ENCODE peak calls at places on chromosome X, in five cellular contexts. D, U, K, H and X are unnamed samples.

GRCh38 chrX:8844157-8844556 is 43.0 kb upstream of the FAM9A start:
- DNase-seq in D (no peak), U (no peak), K (no peak), H (no peak), X (no peak)

GRCh38 chrX:29617725-29618124 is 597.6 kb upstream of the MAGEB2 start:
- DNase-seq in D (no peak), U (no peak), K (peak), H (no peak), X (no peak)

GRCh38 chrX:142998447-142999208 is 27.1 kb upstream of the SPANXN4 start:
- DNase-seq in D (no peak), U (no peak), K (peak), H (no peak), X (no peak)

GRCh38 chrX:36198575-36198974 is 279.0 kb downstream of the CFAP47 start:
- DNase-seq in D (no peak), U (no peak), K (no peak), H (no peak), X (no peak)

GRCh38 chrX:30971761-30972603 is 82.9 kb upstream of the TAB3 start:
- DNase-seq in D (peak), U (no peak), K (peak), H (peak), X (peak)

GRCh38 chrX:136211766-136212556 is 39.2 kb downstream of the MAP7D3 start:
- DNase-seq in D (no peak), U (no peak), K (no peak), H (no peak), X (no peak)

GRCh38 chrX:10052906-10053625 is 85.9 kb downstream of the CLDN34 start:
- DNase-seq in D (no peak), U (no peak), K (no peak), H (no peak), X (no peak)

GRCh38 chrX:70132244-70132643 is 1.0 kb upstream of the IGBP1 start:
- DNase-seq in D (no peak), U (no peak), K (peak), H (no peak), X (no peak)

GRCh38 chrX:87397103-87397886 is 120.3 kb upstream of the KLHL4 start:
- DNase-seq in D (no peak), U (no peak), K (peak), H (no peak), X (no peak)

GRCh38 chrX:133171962-133172708 is 46.0 kb downstream of the TFDP3 start:
- DNase-seq in D (no peak), U (no peak), K (peak), H (no peak), X (no peak)

GRCh38 chrX:111759676-111760075 is 78.7 kb downstream of the ALG13 start:
- DNase-seq in D (no peak), U (no peak), K (no peak), H (no peak), X (no peak)

GRCh38 chrX:114650351-114650750 is 66.5 kb downstream of the HTR2C start:
- DNase-seq in D (no peak), U (no peak), K (peak), H (no peak), X (no peak)

GRCh38 chrX:111328858-111329257 is 58.6 kb upstream of the CAPN6 start:
- DNase-seq in D (no peak), U (no peak), K (no peak), H (no peak), X (no peak)

GRCh38 chrX:135302269-135302873 is 6.9 kb upstream of the ETDC start:
- DNase-seq in D (no peak), U (no peak), K (no peak), H (no peak), X (no peak)

GRCh38 chrX:12971282-12972003 is 3.5 kb upstream of the TMSB4X start:
- DNase-seq in D (no peak), U (peak), K (no peak), H (no peak), X (no peak)

GRCh38 chrX:12972867-12973560 is 1.9 kb upstream of the TMSB4X start:
- DNase-seq in D (no peak), U (no peak), K (no peak), H (no peak), X (no peak)

GRCh38 chrX:12967711-12968465 is 7.0 kb upstream of the TMSB4X start:
- DNase-seq in D (no peak), U (no peak), K (no peak), H (no peak), X (no peak)

GRCh38 chrX:12972239-12972638 is 2.7 kb upstream of the TMSB4X start:
- DNase-seq in D (no peak), U (no peak), K (no peak), H (no peak), X (no peak)

GRCh38 chrX:12970691-12971202 is 4.2 kb upstream of the TMSB4X start:
- DNase-seq in D (no peak), U (no peak), K (peak), H (no peak), X (no peak)
- TF ChIP-seq CTCF in D (peak), U (peak), K (peak), H (peak), X (peak)

DNA sequence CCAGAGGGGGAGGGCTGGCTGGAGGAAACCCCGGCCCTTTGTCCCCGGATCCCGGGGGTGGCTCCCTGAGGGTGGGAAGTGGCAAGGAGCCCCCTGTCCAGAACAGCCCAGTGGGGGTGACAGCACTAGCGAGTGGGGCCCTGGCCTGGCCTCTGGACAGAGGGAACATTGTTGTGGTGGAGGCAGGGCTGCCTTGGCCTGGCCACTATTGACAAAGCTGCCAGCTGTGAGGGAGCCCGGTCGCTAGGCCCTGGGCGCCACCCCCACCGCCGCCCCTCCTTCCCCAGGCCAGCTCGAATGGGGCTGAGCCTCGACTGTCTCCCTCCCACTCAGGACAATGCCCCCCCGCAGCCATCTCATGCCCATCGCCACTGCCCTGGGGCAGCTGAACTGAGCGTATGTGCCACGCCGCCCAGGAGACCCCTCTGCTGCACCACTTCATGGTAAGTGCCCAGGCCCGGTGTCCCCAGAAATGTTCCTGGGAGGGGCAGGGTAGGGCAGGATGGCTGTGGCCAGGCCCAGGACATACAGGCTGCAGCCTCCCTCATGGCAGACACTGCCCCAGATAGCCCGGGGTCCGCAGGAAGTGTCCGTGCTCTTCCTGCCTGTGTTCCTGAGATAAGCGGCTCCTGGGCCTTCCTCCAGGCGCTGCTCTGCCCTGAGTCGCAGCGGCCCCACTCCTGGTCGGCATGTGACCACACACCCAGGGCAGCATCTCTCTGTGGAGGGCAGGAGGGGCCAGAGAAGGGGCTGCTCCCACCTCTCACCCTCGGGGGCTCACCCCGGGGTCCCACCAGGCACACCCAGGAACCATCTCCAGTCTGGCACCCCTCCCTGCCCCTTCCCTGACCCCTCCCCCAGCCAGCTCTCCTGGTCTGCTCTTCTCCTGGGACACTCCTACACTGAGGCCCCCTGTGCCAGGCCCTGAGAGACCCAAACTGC is 1.4 kb downstream of the PLXNB3 start:
- DNase-seq in D (peak), U (no peak), K (no peak), H (no peak), X (no peak)
- H3K4me3 ChIP-seq in D (peak), U (peak), K (peak), H (peak), X (peak)

DNA sequence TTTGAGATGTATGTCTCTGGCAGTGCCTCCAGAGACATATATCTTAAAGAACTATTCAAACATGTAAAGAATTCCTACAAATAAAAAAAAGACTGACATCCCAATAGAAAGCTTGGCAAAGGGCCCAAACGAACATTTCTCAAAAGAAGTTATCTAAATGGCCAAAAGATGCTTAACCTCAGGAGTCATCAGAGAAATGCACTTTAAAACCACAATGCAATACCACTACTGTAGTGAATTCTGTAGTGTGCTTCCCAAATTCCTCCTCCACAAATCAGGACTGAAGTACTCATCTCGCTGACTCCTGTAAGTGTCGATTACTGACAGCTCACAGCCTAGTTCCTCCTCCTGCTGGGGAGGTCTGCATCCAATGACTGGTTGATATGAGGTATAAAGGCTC is 129.0 kb upstream of the MAMLD1 start:
- DNase-seq in D (no peak), U (no peak), K (peak), H (no peak), X (no peak)
- TF ChIP-seq CTCF in D (no peak), U (no peak), K (no peak), H (no peak), X (no peak)

DNA sequence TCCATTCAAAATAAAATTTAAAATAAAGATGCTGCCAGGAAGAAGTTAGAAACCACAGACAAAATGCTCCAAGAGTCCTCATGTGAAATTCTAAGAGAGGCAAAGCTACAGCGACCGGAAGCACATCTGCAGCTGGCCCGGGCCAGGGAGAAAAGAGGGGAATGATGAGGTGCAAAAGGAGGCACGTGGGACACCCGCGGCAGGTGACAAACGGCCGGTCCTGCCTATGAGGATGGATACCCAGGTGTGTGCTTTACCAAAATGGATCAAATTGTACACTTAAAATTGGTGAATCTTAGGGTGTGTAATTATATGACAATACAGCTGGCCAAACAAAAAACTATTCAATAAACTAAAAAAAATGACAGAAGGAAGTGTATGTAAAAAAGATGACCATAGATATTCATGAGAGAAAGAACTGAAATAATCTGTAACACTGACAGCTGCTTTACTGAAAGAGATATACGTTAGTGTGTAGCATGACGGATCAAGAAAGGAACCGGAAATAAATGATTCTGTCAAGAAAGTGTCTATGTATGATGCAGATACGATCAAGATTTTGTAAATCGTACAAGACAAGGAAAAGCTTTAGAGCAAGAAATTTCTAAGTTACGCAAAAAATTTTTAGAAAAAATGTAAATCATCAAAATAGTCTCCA is 29.5 kb downstream of the PPP2R3B start:
- DNase-seq in D (no peak), U (no peak), K (no peak), H (no peak), X (no peak)
- H3K4me3 ChIP-seq in D (no peak), U (no peak), K (no peak), H (no peak), X (no peak)

DNA sequence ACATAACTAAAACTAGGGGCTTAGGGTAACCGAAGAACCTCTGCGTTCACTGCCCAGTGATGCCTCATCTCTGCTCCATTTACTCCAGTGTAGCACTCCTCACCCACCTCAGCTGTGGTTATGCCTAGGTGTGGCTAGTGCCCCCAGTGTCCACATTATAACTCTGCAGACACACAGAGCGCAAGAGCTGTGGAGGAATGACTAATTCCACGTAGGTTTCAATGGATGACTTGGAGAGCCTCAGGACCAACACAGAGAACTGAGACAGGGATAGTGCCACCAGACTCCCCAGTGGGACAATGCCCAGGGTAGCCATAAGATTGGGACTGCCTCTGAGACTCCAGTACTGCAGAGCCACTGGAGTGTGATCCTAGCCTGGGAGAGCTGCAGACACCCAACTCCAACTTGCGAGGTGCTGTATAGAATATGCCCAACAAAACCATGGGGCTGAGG is 542.4 kb upstream of the DIPK2B start:
- DNase-seq in D (no peak), U (no peak), K (peak), H (no peak), X (no peak)
- TF ChIP-seq CTCF in D (no peak), U (no peak), K (peak), H (peak), X (peak)

GRCh38 chrX:44874481-44875184 is 1.6 kb downstream of the KDM6A start:
- DNase-seq in D (peak), U (no peak), K (peak), H (no peak), X (no peak)

GRCh38 chrX:44875185-44875489 is 2.1 kb downstream of the KDM6A start:
- DNase-seq in D (no peak), U (no peak), K (no peak), H (no peak), X (no peak)

GRCh38 chrX:44876767-44877166 is 3.8 kb downstream of the KDM6A start:
- DNase-seq in D (no peak), U (no peak), K (no peak), H (no peak), X (no peak)

GRCh38 chrX:44873415-44874270 is 655 bp downstream of the KDM6A start:
- DNase-seq in D (peak), U (peak), K (peak), H (no peak), X (no peak)

DNA sequence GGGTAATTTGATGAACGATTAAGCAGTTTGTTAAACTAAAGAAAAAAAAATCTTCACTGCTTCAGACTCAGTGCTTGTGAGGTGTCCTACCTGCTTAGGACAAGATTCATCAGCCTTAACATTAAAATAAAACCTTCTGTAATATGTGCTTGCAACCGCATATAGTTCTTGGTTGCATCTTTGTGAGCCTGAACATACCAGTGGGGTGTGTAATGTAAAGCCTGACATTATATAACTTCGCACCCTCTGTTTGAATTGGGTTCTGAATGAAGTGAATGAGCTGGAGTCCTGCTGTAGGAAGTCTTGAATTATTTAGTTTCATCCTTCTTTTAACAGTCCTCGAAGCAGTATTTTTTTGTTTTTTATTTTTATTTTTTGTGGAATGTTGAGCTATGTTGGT is 3.1 kb downstream of the KDM6A start:
- DNase-seq in D (no peak), U (no peak), K (no peak), H (no peak), X (no peak)
- H3K4me3 ChIP-seq in D (peak), U (peak), K (peak), H (peak), X (peak)

GRCh38 chrX:5876984-5877655 is 351.5 kb downstream of the NLGN4X start:
- DNase-seq in D (peak), U (peak), K (peak), H (no peak), X (no peak)
- TF ChIP-seq CTCF in D (peak), U (peak), K (peak), H (no peak), X (peak)